ENCODE peak calls at places on chromosomes 4 and X, in eight cellular contexts. I, A, Q, J, L, U, H and G are unnamed samples.

GRCh38 chr4:99087887-99088484 is 602 bp downstream of the ADH5 start:
- DNase-seq in U (peak; percentile 23), I (no peak), J (peak; percentile 95), Q (no peak), A (no peak), L (no peak), H (peak; percentile 80), G (peak; percentile 73)

GRCh38 chrX:15524417-15524816 is 23.8 kb downstream of the BMX start:
- DNase-seq in Q (no peak), H (peak; percentile 19), L (no peak), I (no peak), A (no peak), U (no peak), J (no peak), G (no peak)

GRCh38 chrX:15749642-15750610 is 11.9 kb downstream of the CA5B start:
- DNase-seq in I (no peak), H (peak; percentile 65), L (no peak), A (no peak), J (no peak), Q (no peak), U (peak; percentile 9), G (no peak)

GRCh38 chrX:112779139-112779538 is 61.5 kb downstream of the AMOT start:
- DNase-seq in L (no peak), J (no peak), Q (no peak), I (no peak), U (no peak), H (no peak), A (no peak), G (no peak)

GRCh38 chr4:154205471-154205870 is 286.1 kb downstream of the DCHS2 start:
- DNase-seq in H (peak; percentile 2), U (no peak), A (no peak), J (no peak), I (no peak), Q (no peak), L (no peak), G (no peak)

GRCh38 chr4:75513529-75514130 is 573 bp downstream of the RCHY1 start:
- DNase-seq in A (no peak), U (no peak), J (no peak), L (no peak), Q (no peak), H (peak; percentile 18), I (no peak), G (no peak)

GRCh38 chrX:68455151-68455510 is 21.8 kb upstream of the OPHN1 start:
- DNase-seq in H (no peak), I (no peak), L (no peak), J (no peak), Q (no peak), A (no peak), U (no peak), G (no peak)

GRCh38 chrX:130607431-130607830 is 205.6 kb downstream of the RBMX2 start:
- DNase-seq in L (no peak), Q (no peak), J (no peak), U (no peak), I (no peak), A (no peak), H (no peak), G (no peak)

GRCh38 chr4:152094851-152095700 is 334.3 kb upstream of the GATB start:
- DNase-seq in I (no peak), U (no peak), A (peak; percentile 80), H (peak; percentile 76), Q (no peak), L (no peak), J (no peak), G (no peak)

GRCh38 chr4:136009258-136009832 is 1522.9 kb downstream of the PCDH18 start:
- DNase-seq in J (no peak), L (no peak), A (no peak), H (no peak), Q (no peak), I (no peak), U (no peak), G (no peak)

GRCh38 chrX:27966955-27967354 is 14.3 kb downstream of the DCAF8L1 start:
- DNase-seq in L (no peak), Q (no peak), U (no peak), H (no peak), I (no peak), A (no peak), J (no peak), G (no peak)

GRCh38 chr4:7654550-7655266 is 220.0 kb upstream of the PSAPL1 start:
- DNase-seq in J (no peak), H (no peak), U (no peak), I (no peak), A (no peak), L (no peak), Q (no peak), G (no peak)

GRCh38 chr4:87073187-87073569 is 138.4 kb downstream of the AFF1 start:
- DNase-seq in Q (no peak), A (peak; percentile 20), H (no peak), U (no peak), I (no peak), J (no peak), L (no peak), G (no peak)

GRCh38 chr4:100340534-100341364 is 150.5 kb upstream of the DDIT4L start:
- DNase-seq in A (no peak), U (no peak), H (peak; percentile 59), J (no peak), I (no peak), L (no peak), Q (no peak), G (no peak)